ENCODE peak calls at places on chromosomes 5 and 9, in six cellular contexts. One of them, this sample, is unnamed.

GRCh38 chr9:34317436-34317835 is 11.6 kb downstream of the KIF24 start:
- DNase-seq in AG10803: no peak
- DNase-seq in type B pancreatic cell: no peak
- DNase-seq in cardiac muscle cell: no peak
- DNase-seq in WTC11: no peak
- DNase-seq in fibroblast of lung: no peak
- DNase-seq in this sample: no peak

GRCh38 chr5:35248843-35249780 is 18.8 kb upstream of the PRLR start:
- DNase-seq in AG10803: no peak
- DNase-seq in type B pancreatic cell: no peak
- DNase-seq in cardiac muscle cell: no peak
- DNase-seq in WTC11: no peak
- DNase-seq in fibroblast of lung: peak
- DNase-seq in this sample: no peak

GRCh38 chr5:178241688-178242231 is 9.2 kb upstream of the PHYKPL start:
- DNase-seq in AG10803: no peak
- DNase-seq in type B pancreatic cell: no peak
- DNase-seq in cardiac muscle cell: no peak
- DNase-seq in WTC11: no peak
- DNase-seq in fibroblast of lung: no peak
- DNase-seq in this sample: no peak

GRCh38 chr9:7154003-7154619 is 396.3 kb downstream of the KDM4C start:
- DNase-seq in AG10803: no peak
- DNase-seq in type B pancreatic cell: no peak
- DNase-seq in cardiac muscle cell: no peak
- DNase-seq in WTC11: no peak
- DNase-seq in fibroblast of lung: no peak
- DNase-seq in this sample: no peak

GRCh38 chr9:71245651-71246050 is 124.2 kb upstream of the TRPM3 start:
- DNase-seq in AG10803: no peak
- DNase-seq in type B pancreatic cell: no peak
- DNase-seq in cardiac muscle cell: no peak
- DNase-seq in WTC11: no peak
- DNase-seq in fibroblast of lung: no peak
- DNase-seq in this sample: no peak

GRCh38 chr5:149878371-149878770 is 66.2 kb downstream of the PDE6A start:
- DNase-seq in AG10803: no peak
- DNase-seq in type B pancreatic cell: no peak
- DNase-seq in cardiac muscle cell: no peak
- DNase-seq in WTC11: no peak
- DNase-seq in fibroblast of lung: no peak
- DNase-seq in this sample: no peak

GRCh38 chr5:176619569-176620332 is 9.8 kb upstream of the GPRIN1 start:
- DNase-seq in AG10803: no peak
- DNase-seq in type B pancreatic cell: no peak
- DNase-seq in cardiac muscle cell: no peak
- DNase-seq in WTC11: peak
- DNase-seq in fibroblast of lung: no peak
- DNase-seq in this sample: no peak

GRCh38 chr5:125125031-125125823 is 378.8 kb upstream of the ZNF608 start:
- DNase-seq in AG10803: no peak
- DNase-seq in type B pancreatic cell: no peak
- DNase-seq in cardiac muscle cell: peak
- DNase-seq in WTC11: no peak
- DNase-seq in fibroblast of lung: no peak
- DNase-seq in this sample: no peak

GRCh38 chr5:50687548-50687947 is 21.1 kb downstream of the PARP8 start:
- DNase-seq in AG10803: no peak
- DNase-seq in type B pancreatic cell: no peak
- DNase-seq in cardiac muscle cell: no peak
- DNase-seq in WTC11: no peak
- DNase-seq in fibroblast of lung: no peak
- DNase-seq in this sample: no peak

GRCh38 chr5:151072234-151073025 is 8.4 kb downstream of the TNIP1 start:
- DNase-seq in AG10803: peak
- DNase-seq in type B pancreatic cell: no peak
- DNase-seq in cardiac muscle cell: no peak
- DNase-seq in WTC11: no peak
- DNase-seq in fibroblast of lung: peak
- DNase-seq in this sample: no peak

GRCh38 chr5:39211773-39212172 is 7.6 kb downstream of the FYB1 start:
- DNase-seq in AG10803: no peak
- DNase-seq in type B pancreatic cell: no peak
- DNase-seq in cardiac muscle cell: no peak
- DNase-seq in WTC11: no peak
- DNase-seq in fibroblast of lung: no peak
- DNase-seq in this sample: no peak

GRCh38 chr5:101424530-101425175 is 521.6 kb upstream of the ST8SIA4 start:
- DNase-seq in AG10803: peak
- DNase-seq in type B pancreatic cell: no peak
- DNase-seq in cardiac muscle cell: no peak
- DNase-seq in WTC11: no peak
- DNase-seq in fibroblast of lung: peak
- DNase-seq in this sample: no peak

GRCh38 chr9:70971698-70972097 is 149.7 kb downstream of the TRPM3 start:
- DNase-seq in AG10803: no peak
- DNase-seq in type B pancreatic cell: no peak
- DNase-seq in cardiac muscle cell: no peak
- DNase-seq in WTC11: no peak
- DNase-seq in fibroblast of lung: no peak
- DNase-seq in this sample: no peak

GRCh38 chr9:78786794-78787193 is 489.9 kb downstream of the PSAT1 start:
- DNase-seq in AG10803: peak
- DNase-seq in type B pancreatic cell: no peak
- DNase-seq in cardiac muscle cell: no peak
- DNase-seq in WTC11: no peak
- DNase-seq in fibroblast of lung: peak
- DNase-seq in this sample: no peak

GRCh38 chr5:55402199-55402598 is 94.4 kb downstream of the MTREX start:
- DNase-seq in AG10803: no peak
- DNase-seq in type B pancreatic cell: no peak
- DNase-seq in cardiac muscle cell: no peak
- DNase-seq in WTC11: peak
- DNase-seq in fibroblast of lung: no peak
- DNase-seq in this sample: no peak

GRCh38 chr5:171907731-171908343 is 98.6 kb downstream of the FBXW11 start:
- DNase-seq in AG10803: peak
- DNase-seq in type B pancreatic cell: no peak
- DNase-seq in cardiac muscle cell: peak
- DNase-seq in WTC11: peak
- DNase-seq in fibroblast of lung: peak
- DNase-seq in this sample: peak

GRCh38 chr5:59351076-59351794 is 542.3 kb downstream of the PDE4D start:
- DNase-seq in AG10803: peak
- DNase-seq in type B pancreatic cell: no peak
- DNase-seq in cardiac muscle cell: no peak
- DNase-seq in WTC11: no peak
- DNase-seq in fibroblast of lung: peak
- DNase-seq in this sample: no peak

GRCh38 chr5:159034083-159034824 is 65.5 kb downstream of the EBF1 start:
- DNase-seq in AG10803: no peak
- DNase-seq in type B pancreatic cell: no peak
- DNase-seq in cardiac muscle cell: no peak
- DNase-seq in WTC11: no peak
- DNase-seq in fibroblast of lung: no peak
- DNase-seq in this sample: peak

GRCh38 chr5:131575660-131576227 is 59.3 kb downstream of the RAPGEF6 start:
- DNase-seq in AG10803: no peak
- DNase-seq in type B pancreatic cell: no peak
- DNase-seq in cardiac muscle cell: no peak
- DNase-seq in WTC11: no peak
- DNase-seq in fibroblast of lung: no peak
- DNase-seq in this sample: no peak

GRCh38 chr5:84518370-84518769 is 133.7 kb upstream of the EDIL3 start:
- DNase-seq in AG10803: no peak
- DNase-seq in type B pancreatic cell: no peak
- DNase-seq in cardiac muscle cell: no peak
- DNase-seq in WTC11: no peak
- DNase-seq in fibroblast of lung: no peak
- DNase-seq in this sample: no peak

GRCh38 chr5:137273511-137273910 is 225.6 kb downstream of the SPOCK1 start:
- DNase-seq in AG10803: peak
- DNase-seq in type B pancreatic cell: no peak
- DNase-seq in cardiac muscle cell: no peak
- DNase-seq in WTC11: no peak
- DNase-seq in fibroblast of lung: no peak
- DNase-seq in this sample: no peak

GRCh38 chr9:93655621-93656425 is 79.4 kb downstream of the PHF2 start:
- DNase-seq in AG10803: no peak
- DNase-seq in type B pancreatic cell: no peak
- DNase-seq in cardiac muscle cell: no peak
- DNase-seq in WTC11: peak
- DNase-seq in fibroblast of lung: no peak
- DNase-seq in this sample: no peak

GRCh38 chr9:124251188-124251587 is 6.6 kb upstream of the NEK6 start:
- DNase-seq in AG10803: no peak
- DNase-seq in type B pancreatic cell: no peak
- DNase-seq in cardiac muscle cell: no peak
- DNase-seq in WTC11: no peak
- DNase-seq in fibroblast of lung: no peak
- DNase-seq in this sample: no peak

GRCh38 chr9:82021198-82021597 is 32.6 kb downstream of the SPATA31D1 start:
- DNase-seq in AG10803: peak
- DNase-seq in type B pancreatic cell: no peak
- DNase-seq in cardiac muscle cell: no peak
- DNase-seq in WTC11: no peak
- DNase-seq in fibroblast of lung: peak
- DNase-seq in this sample: no peak

DNA sequence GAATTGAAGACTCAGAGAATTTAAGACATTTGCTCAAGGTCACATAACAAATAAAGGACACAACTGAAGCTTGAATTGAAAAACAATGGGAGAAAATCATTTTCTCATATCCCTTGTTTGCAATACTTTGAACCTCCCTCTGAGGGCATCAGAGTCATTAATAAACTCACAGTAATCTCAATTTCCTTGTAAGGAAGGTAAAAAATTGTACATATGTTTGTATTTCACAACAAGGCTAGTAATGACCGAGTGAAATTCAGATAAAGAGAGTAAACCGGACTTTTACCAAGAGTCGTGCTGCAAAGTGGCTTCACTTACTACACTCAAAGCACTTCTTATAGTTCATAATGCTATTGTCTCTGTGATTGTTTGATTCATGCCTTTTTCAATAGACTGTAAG is 665.0 kb downstream of the NR2F1-AS1 start:
- DNase-seq in AG10803: peak
- DNase-seq in type B pancreatic cell: no peak
- DNase-seq in cardiac muscle cell: no peak
- DNase-seq in WTC11: no peak
- DNase-seq in fibroblast of lung: peak
- DNase-seq in this sample: no peak
- TF ChIP-seq CTCF in AG10803: peak
- TF ChIP-seq CTCF in type B pancreatic cell: no peak
- TF ChIP-seq CTCF in cardiac muscle cell: peak
- TF ChIP-seq CTCF in WTC11: no peak
- TF ChIP-seq CTCF in fibroblast of lung: peak
- TF ChIP-seq CTCF in this sample: no peak

GRCh38 chr9:91929331-91929730 is 20.7 kb downstream of the ROR2 start:
- DNase-seq in AG10803: no peak
- DNase-seq in type B pancreatic cell: no peak
- DNase-seq in cardiac muscle cell: no peak
- DNase-seq in WTC11: no peak
- DNase-seq in fibroblast of lung: no peak
- DNase-seq in this sample: no peak

GRCh38 chr9:91923145-91923544 is 26.9 kb downstream of the ROR2 start:
- DNase-seq in AG10803: peak
- DNase-seq in type B pancreatic cell: no peak
- DNase-seq in cardiac muscle cell: no peak
- DNase-seq in WTC11: no peak
- DNase-seq in fibroblast of lung: no peak
- DNase-seq in this sample: no peak

GRCh38 chr9:91924090-91924489 is 25.9 kb downstream of the ROR2 start:
- DNase-seq in AG10803: no peak
- DNase-seq in type B pancreatic cell: no peak
- DNase-seq in cardiac muscle cell: no peak
- DNase-seq in WTC11: no peak
- DNase-seq in fibroblast of lung: no peak
- DNase-seq in this sample: no peak

GRCh38 chr9:91930475-91930874 is 19.6 kb downstream of the ROR2 start:
- DNase-seq in AG10803: no peak
- DNase-seq in type B pancreatic cell: no peak
- DNase-seq in cardiac muscle cell: peak
- DNase-seq in WTC11: no peak
- DNase-seq in fibroblast of lung: peak
- DNase-seq in this sample: no peak

DNA sequence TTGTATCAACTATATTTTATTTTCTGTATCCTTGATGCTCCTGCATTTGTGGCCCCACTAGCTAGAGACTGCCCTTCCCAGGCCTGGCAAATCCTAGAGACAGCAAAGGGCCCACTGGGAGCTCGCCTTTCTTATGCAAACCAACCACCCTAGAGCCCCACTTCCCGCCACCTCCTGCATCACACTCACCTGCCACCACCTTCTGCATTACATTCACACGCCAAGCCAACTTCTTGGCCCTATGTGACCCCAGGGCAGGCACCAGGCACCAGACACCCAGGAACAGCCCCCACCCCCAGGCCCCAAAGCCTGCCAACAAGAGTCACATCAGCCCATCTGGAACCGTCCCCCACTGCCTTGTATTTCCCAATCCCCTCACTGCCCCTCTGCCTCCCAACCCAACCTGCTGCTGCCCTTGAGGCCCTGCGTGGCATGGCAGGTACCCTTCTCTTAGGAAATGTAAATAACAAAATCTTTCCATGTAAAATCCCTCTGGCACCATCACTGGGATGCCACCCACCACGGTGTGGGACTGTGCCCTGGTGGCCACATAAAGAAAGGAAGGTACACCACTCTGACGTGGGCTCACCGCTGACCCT is 22.0 kb downstream of the ROR2 start:
- DNase-seq in AG10803: no peak
- DNase-seq in type B pancreatic cell: no peak
- DNase-seq in cardiac muscle cell: no peak
- DNase-seq in WTC11: no peak
- DNase-seq in fibroblast of lung: no peak
- DNase-seq in this sample: no peak
- TF ChIP-seq CTCF in AG10803: no peak
- TF ChIP-seq CTCF in type B pancreatic cell: no peak
- TF ChIP-seq CTCF in cardiac muscle cell: no peak
- TF ChIP-seq CTCF in WTC11: no peak
- TF ChIP-seq CTCF in fibroblast of lung: no peak
- TF ChIP-seq CTCF in this sample: no peak

DNA sequence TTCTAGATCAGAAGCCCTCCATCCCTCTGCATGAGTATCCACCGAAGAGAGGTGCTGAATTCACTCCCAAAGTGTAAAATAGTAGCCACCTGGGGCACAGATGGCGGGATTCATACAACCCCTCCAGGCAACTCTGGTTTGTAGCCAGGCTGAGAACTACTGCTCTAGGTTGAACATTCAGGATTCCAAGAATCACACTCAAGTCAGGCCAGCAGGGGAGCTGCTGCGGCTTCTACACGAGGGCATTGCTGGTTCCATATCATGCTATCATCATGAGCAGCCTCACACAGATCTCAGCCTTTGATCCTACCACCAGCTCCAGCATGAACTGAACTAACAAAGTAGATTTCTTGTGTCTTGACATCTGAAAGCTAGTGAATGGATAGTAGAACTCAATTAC is 367.9 kb downstream of the DIRAS2 start:
- DNase-seq in AG10803: no peak
- DNase-seq in type B pancreatic cell: no peak
- DNase-seq in cardiac muscle cell: no peak
- DNase-seq in WTC11: no peak
- DNase-seq in fibroblast of lung: no peak
- DNase-seq in this sample: no peak
- TF ChIP-seq CTCF in AG10803: no peak
- TF ChIP-seq CTCF in type B pancreatic cell: no peak
- TF ChIP-seq CTCF in cardiac muscle cell: no peak
- TF ChIP-seq CTCF in WTC11: no peak
- TF ChIP-seq CTCF in fibroblast of lung: no peak
- TF ChIP-seq CTCF in this sample: no peak

GRCh38 chr9:130417602-130418001 is 27.2 kb upstream of the ASS1 start:
- DNase-seq in AG10803: no peak
- DNase-seq in type B pancreatic cell: no peak
- DNase-seq in cardiac muscle cell: no peak
- DNase-seq in WTC11: peak
- DNase-seq in fibroblast of lung: no peak
- DNase-seq in this sample: no peak
- TF ChIP-seq CTCF in AG10803: no peak
- TF ChIP-seq CTCF in type B pancreatic cell: no peak
- TF ChIP-seq CTCF in cardiac muscle cell: no peak
- TF ChIP-seq CTCF in WTC11: no peak
- TF ChIP-seq CTCF in fibroblast of lung: no peak
- TF ChIP-seq CTCF in this sample: no peak